ENCODE peak calls at places on chromosome 5, in ten cellular contexts. E is cardiac muscle cell, P is GM12865, K is astrocyte, I is fibroblast of the aortic adventitia, Q is SK-N-SH, G is GM23338, S is endothelial cell of umbilical vein, A is heart left ventricle, Z is H1. H is an unnamed sample.

GRCh38 chr5:157562111-157562581 is 13.4 kb downstream of the ADAM19 start:
- DNase-seq in E (no peak), P (no peak), K (no peak), I (no peak), Q (no peak), G (peak), S (no peak), A (peak), Z (no peak), H (no peak)

GRCh38 chr5:106784846-106785245 is 885.9 kb downstream of the EFNA5 start:
- DNase-seq in E (no peak), P (no peak), K (no peak), I (no peak), Q (no peak), G (no peak), S (no peak), A (no peak), Z (no peak), H (no peak)

GRCh38 chr5:146426853-146427618 is 20.1 kb upstream of the TCERG1 start:
- DNase-seq in E (peak), P (peak), K (peak), I (peak), Q (peak), G (peak), S (peak), A (no peak), Z (no peak), H (no peak)

GRCh38 chr5:143019614-143020515 is 249.7 kb downstream of the ARHGAP26 start:
- DNase-seq in E (peak), P (peak), K (no peak), I (no peak), Q (no peak), G (peak), S (no peak), A (no peak), Z (no peak), H (peak)

GRCh38 chr5:97714426-97714825 is 531.4 kb upstream of the RIOK2 start:
- DNase-seq in E (no peak), P (no peak), K (no peak), I (no peak), Q (no peak), G (no peak), S (no peak), A (no peak), Z (no peak), H (no peak)

GRCh38 chr5:156913719-156914370 is 49.2 kb downstream of the TIMD4 start:
- DNase-seq in E (no peak), P (peak), K (no peak), I (no peak), Q (no peak), G (peak), S (no peak), A (no peak), Z (peak), H (peak)

GRCh38 chr5:33423018-33423630 is 17.6 kb upstream of the TARS1 start:
- DNase-seq in E (peak), P (peak), K (no peak), I (peak), Q (no peak), G (peak), S (peak), A (no peak), Z (no peak), H (no peak)

GRCh38 chr5:60546157-60546556 is 153.8 kb downstream of the DEPDC1B start:
- DNase-seq in E (no peak), P (no peak), K (no peak), I (no peak), Q (no peak), G (no peak), S (no peak), A (no peak), Z (no peak), H (no peak)

GRCh38 chr5:28561522-28561921 is 1523.1 kb upstream of the CDH9 start:
- DNase-seq in E (no peak), P (no peak), K (no peak), I (no peak), Q (no peak), G (no peak), S (no peak), A (no peak), Z (no peak), H (no peak)

GRCh38 chr5:171299228-171299627 is 9.8 kb upstream of the TLX3 start:
- DNase-seq in E (no peak), P (no peak), K (no peak), I (no peak), Q (peak), G (no peak), S (no peak), A (no peak), Z (no peak), H (no peak)

GRCh38 chr5:133041910-133042309 is 9.9 kb upstream of the HSPA4 start:
- DNase-seq in E (no peak), P (no peak), K (peak), I (peak), Q (no peak), G (peak), S (no peak), A (no peak), Z (no peak), H (no peak)

GRCh38 chr5:107248065-107248695 is 422.6 kb downstream of the EFNA5 start:
- DNase-seq in E (peak), P (peak), K (no peak), I (peak), Q (peak), G (peak), S (peak), A (peak), Z (peak), H (peak)

GRCh38 chr5:43572357-43572756 is 15.5 kb upstream of the PAIP1 start:
- DNase-seq in E (peak), P (no peak), K (peak), I (peak), Q (no peak), G (no peak), S (no peak), A (no peak), Z (no peak), H (no peak)

GRCh38 chr5:114362197-114362976 is 517 bp downstream of the KCNN2 start:
- DNase-seq in E (peak), P (peak), K (peak), I (no peak), Q (peak), G (peak), S (no peak), A (no peak), Z (no peak), H (no peak)

GRCh38 chr5:75656311-75657003 is 45.2 kb downstream of the ANKDD1B start:
- DNase-seq in E (no peak), P (no peak), K (peak), I (peak), Q (no peak), G (peak), S (peak), A (peak), Z (no peak), H (no peak)

GRCh38 chr5:179802207-179802883 is 4.3 kb downstream of the MGAT4B start:
- DNase-seq in E (no peak), P (no peak), K (no peak), I (no peak), Q (no peak), G (no peak), S (no peak), A (peak), Z (no peak), H (no peak)

GRCh38 chr5:14029185-14029584 is 84.7 kb upstream of the DNAH5 start:
- DNase-seq in E (no peak), P (no peak), K (no peak), I (no peak), Q (no peak), G (no peak), S (no peak), A (no peak), Z (no peak), H (no peak)

GRCh38 chr5:87400305-87400899 is 12.3 kb downstream of the CCNH start:
- DNase-seq in E (peak), P (peak), K (peak), I (peak), Q (peak), G (peak), S (peak), A (no peak), Z (no peak), H (no peak)

GRCh38 chr5:90855296-90855990 is 296.8 kb downstream of the ADGRV1 start:
- DNase-seq in E (no peak), P (no peak), K (no peak), I (no peak), Q (no peak), G (no peak), S (peak), A (no peak), Z (no peak), H (no peak)

GRCh38 chr5:93874080-93874479 is 132.7 kb upstream of the POU5F2 start:
- DNase-seq in E (no peak), P (peak), K (peak), I (peak), Q (no peak), G (peak), S (peak), A (no peak), Z (no peak), H (no peak)

GRCh38 chr5:172833372-172833690 is 720 bp upstream of the ERGIC1 start:
- DNase-seq in E (no peak), P (no peak), K (no peak), I (no peak), Q (no peak), G (no peak), S (no peak), A (no peak), Z (no peak), H (no peak)

GRCh38 chr5:61330341-61330878 is 1.6 kb upstream of the ZSWIM6 start:
- DNase-seq in E (no peak), P (no peak), K (peak), I (peak), Q (peak), G (peak), S (peak), A (peak), Z (no peak), H (no peak)

GRCh38 chr5:151208481-151208914 is 15.4 kb downstream of the CCDC69 start:
- DNase-seq in E (no peak), P (no peak), K (no peak), I (peak), Q (no peak), G (no peak), S (no peak), A (no peak), Z (no peak), H (no peak)

GRCh38 chr5:112869948-112870347 is 8.9 kb downstream of the SRP19 start:
- DNase-seq in E (no peak), P (peak), K (no peak), I (no peak), Q (no peak), G (no peak), S (no peak), A (no peak), Z (no peak), H (peak)

GRCh38 chr5:102762095-102762534 is 7.0 kb downstream of the PAM start:
- DNase-seq in E (no peak), P (peak), K (peak), I (peak), Q (no peak), G (no peak), S (peak), A (no peak), Z (no peak), H (no peak)

GRCh38 chr5:40781843-40782409 is 16.2 kb downstream of the PRKAA1 start:
- DNase-seq in E (no peak), P (no peak), K (peak), I (peak), Q (no peak), G (no peak), S (no peak), A (peak), Z (no peak), H (no peak)

GRCh38 chr5:43244823-43245565 is 53.0 kb downstream of the NIM1K start:
- DNase-seq in E (no peak), P (peak), K (no peak), I (no peak), Q (no peak), G (no peak), S (no peak), A (no peak), Z (no peak), H (no peak)

GRCh38 chr5:78587775-78588291 is 60.7 kb downstream of the LHFPL2 start:
- DNase-seq in E (no peak), P (no peak), K (peak), I (peak), Q (peak), G (no peak), S (peak), A (no peak), Z (no peak), H (no peak)

GRCh38 chr5:54087436-54087835 is 222.9 kb downstream of the ARL15 start:
- DNase-seq in E (no peak), P (no peak), K (peak), I (peak), Q (no peak), G (no peak), S (peak), A (no peak), Z (no peak), H (no peak)

GRCh38 chr5:103532116-103532734 is 30.4 kb downstream of the NUDT12 start:
- DNase-seq in E (no peak), P (no peak), K (peak), I (peak), Q (no peak), G (no peak), S (no peak), A (no peak), Z (no peak), H (no peak)

GRCh38 chr5:128539038-128539429 is 989 bp upstream of the FBN2 start:
- DNase-seq in E (peak), P (peak), K (no peak), I (peak), Q (no peak), G (no peak), S (peak), A (peak), Z (no peak), H (no peak)

GRCh38 chr5:141878771-141879759 is 855 bp upstream of the PCDH1 start:
- DNase-seq in E (peak), P (peak), K (peak), I (peak), Q (peak), G (peak), S (peak), A (peak), Z (no peak), H (peak)

DNA sequence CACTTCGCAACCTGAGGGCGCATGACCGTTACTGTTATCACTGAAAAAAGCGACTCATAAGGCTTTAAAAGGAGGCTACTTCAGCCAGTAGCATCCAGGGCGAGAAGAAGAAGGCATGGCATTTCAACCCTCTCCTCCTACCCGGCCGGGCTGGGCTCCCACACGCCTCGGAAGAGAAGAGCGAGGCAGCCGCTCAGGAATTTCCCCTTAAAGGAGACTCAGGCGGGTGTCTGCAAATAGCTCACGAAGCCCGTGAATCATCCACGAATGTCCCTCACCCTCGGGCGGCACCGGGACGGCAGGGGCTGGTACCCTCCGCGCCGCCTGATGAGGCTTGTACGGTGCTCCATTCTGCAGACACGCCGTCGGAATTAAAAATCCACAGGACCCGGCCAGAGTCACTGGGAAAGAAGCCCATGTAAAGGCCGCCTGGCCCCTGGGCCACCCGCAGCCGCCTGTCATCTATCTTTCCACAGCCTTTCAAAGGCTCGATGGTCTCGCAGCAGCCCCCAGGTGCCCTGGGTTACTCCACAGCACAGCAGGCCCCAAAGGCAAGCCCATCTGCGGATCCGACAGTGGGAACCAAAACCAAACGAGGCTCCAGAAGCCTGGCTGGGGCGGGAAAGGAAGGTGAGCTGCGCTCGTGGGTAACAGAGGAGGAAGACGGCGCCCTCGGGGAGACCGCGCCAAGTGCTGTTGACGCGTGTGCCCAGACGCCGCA is 11.8 kb downstream of the SLC12A7 start:
- DNase-seq in E (peak), P (no peak), K (no peak), I (no peak), Q (no peak), G (peak), S (no peak), A (no peak), Z (no peak), H (no peak)
- TF ChIP-seq CTCF in E (no peak), P (no peak), K (no peak), I (no peak), Q (no peak), G (no peak), S (no peak), A (no peak), Z (no peak), H (no peak)

GRCh38 chr5:167603135-167603534 is 688.3 kb upstream of the WWC1 start:
- DNase-seq in E (no peak), P (no peak), K (no peak), I (no peak), Q (no peak), G (no peak), S (no peak), A (no peak), Z (no peak), H (no peak)

DNA sequence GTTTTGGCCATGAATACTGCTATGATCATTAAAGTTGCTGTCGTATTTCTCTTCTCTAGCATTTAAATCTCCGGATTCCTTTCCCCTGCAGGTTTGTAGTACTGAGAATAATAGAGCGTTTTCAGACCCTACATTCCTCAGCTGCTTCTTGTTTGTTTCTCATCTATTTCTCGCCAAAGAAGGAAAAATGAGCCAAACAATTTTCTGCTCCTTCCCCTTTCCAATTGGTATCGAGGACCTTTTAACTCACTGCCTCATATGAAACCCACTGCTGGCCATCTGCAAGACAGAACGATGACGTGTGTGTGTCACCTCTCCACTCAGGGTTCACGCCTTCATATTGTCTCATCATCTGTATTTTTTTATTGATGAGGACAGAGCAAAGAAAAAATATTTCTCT is 689.4 kb upstream of the WWC1 start:
- DNase-seq in E (no peak), P (no peak), K (peak), I (no peak), Q (no peak), G (peak), S (no peak), A (no peak), Z (no peak), H (no peak)
- H3K4me3 ChIP-seq in E (no peak), P (no peak), K (no peak), I (no peak), Q (no peak), G (no peak), S (no peak), A (no peak), Z (no peak), H (no peak)

DNA sequence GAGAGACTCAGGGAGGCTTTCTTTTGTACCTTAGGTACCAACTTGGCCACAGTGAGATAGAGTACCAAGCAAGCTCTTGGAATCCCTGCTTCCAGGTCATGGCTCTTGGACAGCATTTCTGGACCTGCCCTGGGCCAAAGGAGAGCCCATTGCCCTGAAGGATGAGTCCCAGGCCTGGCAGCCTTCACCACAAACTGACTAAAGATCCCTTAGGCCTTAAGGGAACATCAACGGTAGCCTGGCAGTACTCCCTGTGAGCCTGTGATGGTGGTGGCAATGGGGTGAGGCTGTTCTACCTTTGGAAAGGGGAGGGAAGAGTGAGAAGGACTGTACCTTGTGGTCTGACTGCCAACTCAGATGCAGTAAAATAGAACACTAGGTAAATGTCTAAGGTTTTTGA is 334.6 kb downstream of the SPOCK1 start:
- DNase-seq in E (no peak), P (no peak), K (no peak), I (no peak), Q (no peak), G (no peak), S (no peak), A (no peak), Z (no peak), H (no peak)
- TF ChIP-seq CTCF in E (no peak), P (no peak), K (no peak), I (no peak), Q (no peak), G (no peak), S (no peak), A (no peak), Z (no peak), H (no peak)

GRCh38 chr5:138466900-138467710 is 1.8 kb downstream of the EGR1 start:
- DNase-seq in E (no peak), P (peak), K (peak), I (peak), Q (peak), G (no peak), S (peak), A (no peak), Z (peak), H (no peak)
- H3K4me3 ChIP-seq in E (no peak), P (no peak), K (peak), I (peak), Q (peak), G (peak), S (no peak), A (peak), Z (peak), H (peak)

DNA sequence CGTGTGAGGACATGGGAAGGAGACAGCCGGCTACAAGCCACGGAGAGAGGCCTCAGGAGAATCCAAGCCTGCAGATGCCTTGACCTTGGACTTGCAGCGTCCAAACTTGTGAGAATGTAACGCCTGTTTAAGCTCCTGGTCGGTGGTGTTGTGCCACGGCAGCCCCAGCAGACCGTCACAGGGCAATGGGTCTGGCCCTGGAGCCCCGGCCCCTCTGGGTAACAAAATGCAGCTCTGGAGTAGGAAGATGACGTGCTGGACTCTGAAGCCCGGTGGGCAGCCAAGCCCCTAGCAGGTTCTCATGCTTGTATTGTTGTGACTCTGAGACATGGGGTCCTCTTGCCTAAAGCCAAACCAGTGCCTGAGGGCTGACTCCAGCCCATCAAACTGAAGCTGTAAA is 174.7 kb downstream of the IRX2 start:
- DNase-seq in E (no peak), P (no peak), K (no peak), I (no peak), Q (no peak), G (no peak), S (no peak), A (no peak), Z (no peak), H (no peak)
- TF ChIP-seq CTCF in E (no peak), P (no peak), K (no peak), I (no peak), Q (no peak), G (no peak), S (no peak), A (no peak), Z (no peak), H (no peak)